ENCODE peak calls at places on chromosomes 11 and 22, in five cellular contexts. One of them, this sample, is unnamed.

GRCh38 chr11:2163428-2163978 is 2.5 kb upstream of the INS start:
- DNase-seq in mesendoderm: no peak
- DNase-seq in IMR-90: no peak
- DNase-seq in neuronal stem cell: no peak
- DNase-seq in H9: no peak
- DNase-seq in this sample: no peak

GRCh38 chr11:68256331-68256741 is 15.4 kb downstream of the C11orf24 start:
- DNase-seq in neuronal stem cell: no peak
- DNase-seq in mesendoderm: no peak
- DNase-seq in H9: no peak
- DNase-seq in IMR-90: peak
- DNase-seq in this sample: no peak

GRCh38 chr11:64164392-64165312 is 1.3 kb downstream of the MACROD1 start:
- DNase-seq in mesendoderm: peak
- DNase-seq in H9: peak
- DNase-seq in IMR-90: no peak
- DNase-seq in neuronal stem cell: no peak
- DNase-seq in this sample: peak

GRCh38 chr11:38411149-38411548 is 1813.1 kb upstream of the RAG2 start:
- DNase-seq in mesendoderm: peak
- DNase-seq in H9: no peak
- DNase-seq in neuronal stem cell: no peak
- DNase-seq in IMR-90: no peak
- DNase-seq in this sample: no peak

GRCh38 chr22:46618667-46619066 is 1.5 kb upstream of the GRAMD4 start:
- DNase-seq in neuronal stem cell: no peak
- DNase-seq in IMR-90: no peak
- DNase-seq in mesendoderm: no peak
- DNase-seq in H9: no peak
- DNase-seq in this sample: no peak

GRCh38 chr11:71572811-71573210 is 7.4 kb downstream of the KRTAP5-10 start:
- DNase-seq in H9: no peak
- DNase-seq in IMR-90: no peak
- DNase-seq in mesendoderm: no peak
- DNase-seq in neuronal stem cell: no peak
- DNase-seq in this sample: no peak

GRCh38 chr11:66345316-66345649 is 379 bp upstream of the BRMS1 start:
- DNase-seq in IMR-90: no peak
- DNase-seq in mesendoderm: no peak
- DNase-seq in H9: no peak
- DNase-seq in neuronal stem cell: no peak
- DNase-seq in this sample: no peak

GRCh38 chr11:102849319-102849718 is 5.9 kb upstream of the MMP3 start:
- DNase-seq in H9: no peak
- DNase-seq in neuronal stem cell: no peak
- DNase-seq in IMR-90: peak
- DNase-seq in mesendoderm: no peak
- DNase-seq in this sample: no peak

GRCh38 chr11:123461164-123461563 is 31.1 kb downstream of the GRAMD1B start:
- DNase-seq in neuronal stem cell: no peak
- DNase-seq in mesendoderm: no peak
- DNase-seq in H9: no peak
- DNase-seq in IMR-90: no peak
- DNase-seq in this sample: no peak

GRCh38 chr22:47629273-47629711 is 866.8 kb downstream of the TBC1D22A start:
- DNase-seq in neuronal stem cell: no peak
- DNase-seq in H9: no peak
- DNase-seq in mesendoderm: no peak
- DNase-seq in IMR-90: no peak
- DNase-seq in this sample: no peak

GRCh38 chr11:107591098-107591445 is at the start of gene ELMOD1:
- DNase-seq in neuronal stem cell: peak
- DNase-seq in H9: peak
- DNase-seq in IMR-90: peak
- DNase-seq in mesendoderm: peak
- DNase-seq in this sample: peak

GRCh38 chr22:44493206-44493605 is 4.8 kb downstream of the RTL6 start:
- DNase-seq in IMR-90: no peak
- DNase-seq in neuronal stem cell: no peak
- DNase-seq in mesendoderm: no peak
- DNase-seq in H9: no peak
- DNase-seq in this sample: no peak

GRCh38 chr11:36436084-36436483 is 74.0 kb downstream of the TRAF6 start:
- DNase-seq in H9: no peak
- DNase-seq in IMR-90: no peak
- DNase-seq in mesendoderm: no peak
- DNase-seq in neuronal stem cell: no peak
- DNase-seq in this sample: no peak

GRCh38 chr22:46280063-46280817 is 12.4 kb downstream of the TTC38 start:
- DNase-seq in mesendoderm: no peak
- DNase-seq in IMR-90: no peak
- DNase-seq in H9: no peak
- DNase-seq in neuronal stem cell: no peak
- DNase-seq in this sample: no peak

GRCh38 chr22:27507066-27507715 is 294.4 kb downstream of the MN1 start:
- DNase-seq in mesendoderm: no peak
- DNase-seq in neuronal stem cell: no peak
- DNase-seq in H9: no peak
- DNase-seq in IMR-90: no peak
- DNase-seq in this sample: no peak

GRCh38 chr22:27507935-27508504 is 293.5 kb downstream of the MN1 start:
- DNase-seq in neuronal stem cell: no peak
- DNase-seq in H9: no peak
- DNase-seq in IMR-90: peak
- DNase-seq in mesendoderm: no peak
- DNase-seq in this sample: no peak

GRCh38 chr22:27504360-27504759 is 297.2 kb downstream of the MN1 start:
- DNase-seq in neuronal stem cell: no peak
- DNase-seq in mesendoderm: no peak
- DNase-seq in H9: no peak
- DNase-seq in IMR-90: no peak
- DNase-seq in this sample: no peak

GRCh38 chr22:27502327-27502726 is 299.2 kb downstream of the MN1 start:
- DNase-seq in neuronal stem cell: no peak
- DNase-seq in mesendoderm: no peak
- DNase-seq in IMR-90: no peak
- DNase-seq in H9: no peak
- DNase-seq in this sample: no peak

DNA sequence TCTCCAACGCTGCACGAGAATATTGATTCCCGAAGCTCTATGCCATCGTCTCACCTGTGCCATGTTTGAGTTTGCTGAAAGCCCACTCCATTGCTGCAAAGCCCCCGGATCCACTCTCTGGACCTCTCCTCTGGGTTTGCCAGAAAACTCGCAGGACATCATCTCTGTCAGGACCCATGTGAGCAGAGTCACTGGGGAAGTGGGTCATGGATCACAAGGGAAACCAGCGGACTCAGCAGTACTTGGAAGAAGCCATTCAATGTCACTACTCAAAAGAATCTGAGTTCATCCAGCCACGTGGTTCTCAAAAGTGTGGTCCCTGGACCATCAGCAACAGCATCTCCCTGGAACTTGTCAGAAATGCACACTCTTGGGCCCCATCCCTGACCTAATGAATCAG is 296.7 kb downstream of the MN1 start:
- DNase-seq in H9: no peak
- DNase-seq in neuronal stem cell: no peak
- DNase-seq in IMR-90: no peak
- DNase-seq in mesendoderm: no peak
- DNase-seq in this sample: no peak
- H2BK15ac ChIP-seq in H9: no peak
- H2BK15ac ChIP-seq in neuronal stem cell: peak
- H2BK15ac ChIP-seq in IMR-90: no peak
- H2BK15ac ChIP-seq in mesendoderm: no peak
- H2BK15ac ChIP-seq in this sample: no peak

DNA sequence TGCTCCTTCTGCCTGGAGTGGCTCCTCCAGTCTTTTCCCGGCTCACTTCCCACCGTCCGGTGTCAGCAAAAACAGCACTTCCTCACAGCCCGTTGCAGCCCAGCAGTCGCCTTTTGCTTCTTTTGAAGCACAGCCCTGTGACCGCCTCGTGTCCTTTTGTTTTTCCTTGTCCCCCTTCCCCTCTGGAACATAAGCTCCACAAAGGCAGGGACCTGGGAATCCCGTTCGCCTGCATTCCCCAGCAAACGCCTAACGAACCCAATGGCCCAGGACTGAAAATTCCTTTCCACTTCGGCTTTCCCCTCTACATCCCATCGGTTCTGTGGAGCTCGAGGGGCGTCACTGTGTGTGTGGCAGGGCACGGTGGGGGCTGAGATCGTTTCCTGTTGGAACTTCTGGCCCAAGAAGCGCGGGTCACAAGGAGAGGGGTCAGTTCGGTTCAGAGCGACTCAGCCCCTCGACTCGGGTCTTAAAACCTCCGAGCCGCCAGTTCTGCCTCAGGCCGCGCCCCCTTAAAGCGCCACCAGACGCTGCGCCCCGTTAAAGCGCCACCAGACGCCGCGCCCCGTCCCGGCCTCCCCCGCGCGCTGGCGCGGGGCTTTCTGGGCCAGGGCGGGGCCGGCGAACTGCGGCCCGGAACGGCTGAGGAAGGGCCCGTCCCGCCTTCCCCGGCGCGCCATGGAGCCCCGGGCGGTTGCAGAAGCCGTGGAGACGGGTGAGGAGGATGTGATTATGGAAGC is 839 bp downstream of the RIC8A start:
- DNase-seq in neuronal stem cell: peak
- DNase-seq in mesendoderm: peak
- DNase-seq in H9: peak
- DNase-seq in IMR-90: peak
- DNase-seq in this sample: peak
- H2BK15ac ChIP-seq in neuronal stem cell: no peak
- H2BK15ac ChIP-seq in mesendoderm: no peak
- H2BK15ac ChIP-seq in H9: no peak
- H2BK15ac ChIP-seq in IMR-90: peak
- H2BK15ac ChIP-seq in this sample: no peak

GRCh38 chr11:9756878-9757277 is 93.0 kb downstream of the SWAP70 start:
- DNase-seq in H9: no peak
- DNase-seq in IMR-90: no peak
- DNase-seq in neuronal stem cell: no peak
- DNase-seq in mesendoderm: no peak
- DNase-seq in this sample: no peak

GRCh38 chr11:9758676-9759518 is 95.0 kb downstream of the SWAP70 start:
- DNase-seq in H9: peak
- DNase-seq in neuronal stem cell: no peak
- DNase-seq in mesendoderm: peak
- DNase-seq in IMR-90: peak
- DNase-seq in this sample: peak

GRCh38 chr11:9759519-9760179 is 95.8 kb downstream of the SWAP70 start:
- DNase-seq in H9: no peak
- DNase-seq in IMR-90: peak
- DNase-seq in mesendoderm: no peak
- DNase-seq in neuronal stem cell: no peak
- DNase-seq in this sample: no peak

GRCh38 chr11:9756461-9756860 is 92.6 kb downstream of the SWAP70 start:
- DNase-seq in IMR-90: no peak
- DNase-seq in mesendoderm: no peak
- DNase-seq in neuronal stem cell: no peak
- DNase-seq in H9: no peak
- DNase-seq in this sample: no peak

GRCh38 chr11:9757809-9758675 is 94.2 kb downstream of the SWAP70 start:
- DNase-seq in neuronal stem cell: peak
- DNase-seq in IMR-90: peak
- DNase-seq in mesendoderm: peak
- DNase-seq in H9: peak
- DNase-seq in this sample: no peak
- H2BK15ac ChIP-seq in neuronal stem cell: peak
- H2BK15ac ChIP-seq in IMR-90: peak
- H2BK15ac ChIP-seq in mesendoderm: no peak
- H2BK15ac ChIP-seq in H9: no peak
- H2BK15ac ChIP-seq in this sample: peak

DNA sequence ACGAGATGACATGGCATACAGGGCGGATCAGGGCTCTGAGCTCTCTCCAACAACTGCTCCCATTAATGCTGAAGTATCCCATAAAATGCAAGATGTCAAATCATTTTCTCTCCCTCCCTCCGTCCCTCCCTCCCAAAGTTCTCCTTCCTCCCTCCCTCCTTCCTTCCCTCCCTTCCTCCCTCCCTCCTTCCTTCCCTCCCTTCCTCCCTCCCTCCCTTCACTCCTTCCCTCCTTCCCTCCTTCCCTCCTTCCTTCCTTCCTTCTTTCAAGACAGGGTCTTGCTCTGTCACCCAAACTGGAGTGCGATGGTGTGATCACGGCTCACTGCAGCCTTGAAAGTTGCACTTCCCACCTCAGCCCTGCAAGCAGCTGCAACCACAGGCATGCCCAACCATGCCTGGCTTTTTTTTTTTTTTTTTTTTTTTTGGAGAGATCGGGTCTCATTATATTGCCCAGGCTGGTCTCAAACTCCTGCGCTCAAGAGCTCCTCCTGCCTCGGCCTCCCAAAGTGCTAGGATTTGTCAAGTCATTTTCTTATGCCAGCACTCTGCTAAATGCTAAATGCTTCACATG is 38.2 kb downstream of the TXN2 start:
- DNase-seq in mesendoderm: peak
- DNase-seq in H9: no peak
- DNase-seq in IMR-90: no peak
- DNase-seq in neuronal stem cell: no peak
- DNase-seq in this sample: no peak
- H2BK15ac ChIP-seq in mesendoderm: no peak
- H2BK15ac ChIP-seq in H9: no peak
- H2BK15ac ChIP-seq in IMR-90: peak
- H2BK15ac ChIP-seq in neuronal stem cell: no peak
- H2BK15ac ChIP-seq in this sample: peak

This sample was measured in H1.